ENCODE peak calls at places on chromosomes 11 and 22, in four cellular contexts. H, T, N and I are unnamed samples.

GRCh38 chr22:29820941-29821789 is 16.9 kb downstream of the ASCC2 start:
- DNase-seq in H (no peak), T (peak), N (peak), I (no peak)

GRCh38 chr11:79708319-79708928 is 267.6 kb upstream of the TENM4 start:
- DNase-seq in H (peak), T (peak), N (peak), I (peak)

GRCh38 chr11:126083829-126084607 is 21.4 kb upstream of the CDON start:
- DNase-seq in H (no peak), T (no peak), N (no peak), I (no peak)

GRCh38 chr22:29275819-29276565 is 7.9 kb downstream of the EWSR1 start:
- DNase-seq in H (no peak), T (no peak), N (no peak), I (no peak)

GRCh38 chr11:37500425-37500824 is 902.4 kb upstream of the RAG2 start:
- DNase-seq in H (no peak), T (peak), N (no peak), I (no peak)

GRCh38 chr22:19291580-19292261 is at the start of gene CLTCL1:
- DNase-seq in H (peak), T (peak), N (peak), I (peak)

GRCh38 chr11:43988040-43988793 is 45.8 kb downstream of the C11orf96 start:
- DNase-seq in H (no peak), T (no peak), N (no peak), I (no peak)

GRCh38 chr22:28349114-28349513 is 330.5 kb downstream of the TTC28 start:
- DNase-seq in H (no peak), T (no peak), N (no peak), I (no peak)

GRCh38 chr11:31788066-31788465 is 23.1 kb downstream of the PAX6 start:
- DNase-seq in H (no peak), T (no peak), N (no peak), I (no peak)

GRCh38 chr11:114440121-114440860 is 1.0 kb downstream of the REXO2 start:
- DNase-seq in H (no peak), T (peak), N (no peak), I (no peak)

GRCh38 chr22:43312608-43313007 is 30.6 kb downstream of the SCUBE1 start:
- DNase-seq in H (no peak), T (no peak), N (no peak), I (no peak)

GRCh38 chr11:64241430-64242153 is 697 bp downstream of the FKBP2 start:
- DNase-seq in H (peak), T (peak), N (peak), I (peak)

GRCh38 chr11:47443028-47443700 is 5.8 kb downstream of the RAPSN start:
- DNase-seq in H (no peak), T (no peak), N (peak), I (no peak)

GRCh38 chr11:984576-984975 is 51.9 kb downstream of the MUC6 start:
- DNase-seq in H (no peak), T (no peak), N (no peak), I (no peak)

GRCh38 chr11:112608466-112608865 is 347.8 kb upstream of the PLET1 start:
- DNase-seq in H (no peak), T (no peak), N (no peak), I (no peak)

GRCh38 chr11:64553554-64554201 is 37.3 kb upstream of the SLC22A12 start:
- DNase-seq in H (peak), T (peak), N (peak), I (peak)

GRCh38 chr11:1546536-1547466 is 25.3 kb downstream of the DUSP8 start:
- DNase-seq in H (peak), T (no peak), N (peak), I (peak)

GRCh38 chr11:58575377-58576020 is at the start of gene LPXN:
- DNase-seq in H (no peak), T (peak), N (no peak), I (no peak)

GRCh38 chr22:29142116-29142515 is 63.6 kb upstream of the EMID1 start:
- DNase-seq in H (no peak), T (no peak), N (no peak), I (no peak)

GRCh38 chr11:123484448-123484847 is 54.4 kb downstream of the GRAMD1B start:
- DNase-seq in H (no peak), T (no peak), N (no peak), I (no peak)

GRCh38 chr11:60756307-60757032 is at the start of gene MS4A15:
- DNase-seq in H (no peak), T (no peak), N (peak), I (peak)

GRCh38 chr11:124301482-124301881 is 12.3 kb downstream of the OR8D1 start:
- DNase-seq in H (no peak), T (no peak), N (no peak), I (no peak)

GRCh38 chr11:45052361-45052760 is 94.1 kb upstream of the PRDM11 start:
- DNase-seq in H (no peak), T (no peak), N (no peak), I (no peak)

GRCh38 chr11:31529189-31529588 is 19.6 kb downstream of the ELP4 start:
- DNase-seq in H (no peak), T (no peak), N (no peak), I (no peak)

GRCh38 chr11:11620966-11621880 is 582 bp downstream of the GALNT18 start:
- DNase-seq in H (peak), T (no peak), N (peak), I (no peak)

GRCh38 chr22:25172153-25172552 is 27.5 kb upstream of the CRYBB3 start:
- DNase-seq in H (no peak), T (no peak), N (peak), I (no peak)

GRCh38 chr11:7759010-7759409 is 37.7 kb downstream of the OR5P2 start:
- DNase-seq in H (no peak), T (no peak), N (no peak), I (no peak)

DNA sequence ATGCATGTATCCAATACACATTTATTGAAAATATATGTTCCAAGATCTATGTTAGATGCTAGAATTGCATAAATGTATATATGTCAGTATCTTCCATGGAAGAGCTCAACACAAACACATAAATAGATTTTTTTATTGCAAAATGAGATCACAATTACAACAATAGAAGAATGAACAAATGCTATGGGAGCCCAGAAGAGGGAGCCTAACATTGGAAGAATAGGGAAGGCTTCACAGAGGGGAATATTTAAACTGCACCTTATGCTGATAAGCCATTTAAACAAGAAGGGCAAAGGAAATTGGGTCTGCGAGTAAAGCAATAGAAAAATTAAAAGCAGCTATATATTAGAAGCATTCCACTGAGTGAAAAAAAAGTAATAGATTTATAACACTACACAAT is 96.1 kb upstream of the LRRC55 start:
- DNase-seq in H (no peak), T (no peak), N (no peak), I (no peak)
- TF ChIP-seq CTCF in H (no peak), T (peak), N (no peak), I (no peak)

GRCh38 chr11:128886401-128887119 is 4.6 kb upstream of the KCNJ5 start:
- DNase-seq in H (peak), T (no peak), N (no peak), I (peak)
- TF ChIP-seq CTCF in H (peak), T (peak), N (no peak), I (no peak)

DNA sequence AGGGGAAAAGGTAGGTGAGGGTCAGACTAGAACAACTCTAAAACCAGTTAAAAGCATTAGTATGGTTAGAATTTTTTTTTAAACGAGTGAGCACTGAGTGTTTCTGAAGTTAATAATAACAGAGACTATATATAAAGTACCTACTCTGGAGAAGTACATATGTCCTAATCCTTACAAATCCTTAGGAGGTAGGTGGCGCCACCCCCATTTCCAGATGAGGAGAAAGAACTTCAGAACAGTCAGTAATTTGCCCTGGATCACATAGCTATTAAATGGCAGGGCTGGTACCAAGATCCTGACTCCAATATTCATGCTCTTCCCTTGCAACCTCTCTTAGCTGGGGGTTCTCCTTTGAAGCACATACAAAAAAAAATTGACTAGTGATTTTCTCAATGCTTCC is 80.5 kb downstream of the CLPB start:
- DNase-seq in H (no peak), T (no peak), N (no peak), I (peak)
- TF ChIP-seq CTCF in H (no peak), T (peak), N (peak), I (no peak)

GRCh38 chr11:106306942-106307341 is 229.5 kb downstream of the AASDHPPT start:
- DNase-seq in H (no peak), T (no peak), N (no peak), I (no peak)
- TF ChIP-seq CTCF in H (no peak), T (peak), N (peak), I (no peak)

DNA sequence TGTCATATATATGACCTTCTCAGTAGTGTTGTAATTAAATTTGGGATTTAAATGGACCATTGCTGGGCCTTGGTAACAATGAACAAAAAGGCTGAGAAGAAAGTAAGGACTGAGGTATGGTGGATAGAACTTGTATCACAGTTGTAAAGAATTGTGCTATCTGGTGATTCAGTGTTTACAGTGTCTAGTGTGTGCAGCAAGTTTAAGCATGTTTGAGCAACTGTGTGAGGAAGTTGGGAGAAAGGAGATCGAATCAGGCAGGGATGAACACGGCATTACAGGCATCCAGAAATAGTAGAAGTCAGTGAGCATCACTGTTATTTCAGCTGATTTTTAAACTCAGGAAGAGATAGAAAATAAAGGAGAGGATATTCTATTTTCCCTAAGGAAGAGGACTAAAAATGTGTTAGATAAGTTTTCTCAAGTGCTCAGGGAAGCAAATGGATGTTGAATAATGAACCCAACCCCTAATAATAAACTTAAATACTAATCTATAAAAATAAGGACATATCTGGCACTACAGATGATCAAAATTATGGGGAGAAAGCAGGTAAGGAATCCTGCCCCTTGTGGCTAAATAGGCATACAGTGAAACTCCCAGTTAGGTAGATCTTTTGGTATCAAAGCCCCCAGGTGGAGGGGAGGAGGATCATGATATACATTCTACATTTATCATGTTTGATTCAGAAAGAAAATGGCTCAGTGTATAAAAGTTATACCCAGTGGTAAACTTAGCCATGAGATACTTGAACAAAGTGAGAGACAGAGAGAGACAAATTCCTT is 361.0 kb upstream of the ANO3 start:
- DNase-seq in H (no peak), T (no peak), N (no peak), I (no peak)
- TF ChIP-seq CTCF in H (peak), T (peak), N (peak), I (peak)